ENCODE peak calls at places on chromosomes 5 and 9, in four cellular contexts. Z is HCT116, X is PC-3, M is IMR-90. I is an unnamed sample.

GRCh38 chr5:163790497-163790896 is 285.1 kb downstream of the MAT2B start:
- DNase-seq in Z (no peak), M (no peak), X (peak), I (no peak)

GRCh38 chr5:95983067-95983466 is 21.4 kb upstream of the ELL2 start:
- DNase-seq in X (no peak), M (no peak), Z (no peak), I (no peak)

GRCh38 chr5:168809218-168809617 is 230.1 kb upstream of the PANK3 start:
- DNase-seq in Z (no peak), X (no peak), M (no peak), I (no peak)

GRCh38 chr5:150219142-150219541 is 29.3 kb downstream of the SLC6A7 start:
- DNase-seq in M (peak), Z (no peak), X (no peak), I (no peak)

GRCh38 chr9:75229605-75230332 is 141.5 kb downstream of the OSTF1 start:
- DNase-seq in X (peak), M (no peak), Z (peak), I (peak)

GRCh38 chr9:17987174-17987573 is 408.3 kb downstream of the SH3GL2 start:
- DNase-seq in M (no peak), Z (no peak), X (no peak), I (no peak)

GRCh38 chr5:26761040-26761439 is 277.3 kb downstream of the CDH9 start:
- DNase-seq in M (no peak), Z (no peak), X (no peak), I (no peak)

GRCh38 chr5:62506659-62507460 is 71.8 kb upstream of the LRRC70 start:
- DNase-seq in X (no peak), M (no peak), Z (no peak), I (no peak)

GRCh38 chr5:151772029-151772867 is 494 bp downstream of the G3BP1 start:
- DNase-seq in Z (no peak), M (no peak), X (no peak), I (peak)

GRCh38 chr5:55994502-55994997 is at the start of gene IL6ST:
- DNase-seq in X (peak), Z (no peak), M (peak), I (peak)

GRCh38 chr5:150058480-150059126 is 27.8 kb downstream of the CSF1R start:
- DNase-seq in X (peak), Z (no peak), M (peak), I (peak)

GRCh38 chr5:39543335-39543734 is 118.6 kb upstream of the DAB2 start:
- DNase-seq in Z (no peak), M (peak), X (no peak), I (peak)

GRCh38 chr5:135578685-135579341 is at the start of gene CXCL14:
- DNase-seq in X (no peak), Z (no peak), M (peak), I (peak)

GRCh38 chr9:73577867-73578266 is 426.2 kb downstream of the ANXA1 start:
- DNase-seq in X (peak), M (no peak), Z (no peak), I (peak)

GRCh38 chr5:54917323-54917722 is 68.1 kb downstream of the ESM1 start:
- DNase-seq in X (no peak), Z (no peak), M (no peak), I (no peak)

GRCh38 chr5:61538722-61539501 is 206.9 kb downstream of the ZSWIM6 start:
- DNase-seq in X (peak), Z (no peak), M (no peak), I (no peak)

GRCh38 chr5:105475401-105475800 is 1912.8 kb upstream of the NUDT12 start:
- DNase-seq in M (no peak), Z (no peak), X (no peak), I (no peak)

GRCh38 chr9:112174965-112175795 is at the start of gene SUSD1:
- DNase-seq in M (no peak), Z (no peak), X (no peak), I (no peak)

GRCh38 chr5:149062371-149063016 is 368 bp downstream of the SH3TC2 start:
- DNase-seq in Z (peak), M (peak), X (peak), I (peak)

GRCh38 chr5:83077662-83078261 is 415 bp downstream of the XRCC4 start:
- DNase-seq in X (no peak), Z (no peak), M (peak), I (peak)

GRCh38 chr9:101254733-101255473 is 129.9 kb downstream of the BAAT start:
- DNase-seq in M (no peak), X (no peak), Z (no peak), I (no peak)

GRCh38 chr5:176912115-176912514 is 13.0 kb upstream of the HK3 start:
- DNase-seq in M (peak), X (no peak), Z (no peak), I (no peak)

GRCh38 chr5:9774472-9775079 is 144.4 kb upstream of the TAS2R1 start:
- DNase-seq in M (peak), X (peak), Z (no peak), I (peak)

GRCh38 chr5:112388739-112389138 is 30.3 kb downstream of the EPB41L4A start:
- DNase-seq in M (no peak), X (no peak), Z (no peak), I (no peak)

GRCh38 chr5:126499742-126500396 is 76.7 kb downstream of the GRAMD2B start:
- DNase-seq in M (no peak), Z (peak), X (peak), I (no peak)

GRCh38 chr5:59380350-59380951 is 513.1 kb downstream of the PDE4D start:
- DNase-seq in M (peak), X (peak), Z (peak), I (peak)

GRCh38 chr9:71783120-71783523 is 14.8 kb upstream of the CEMIP2 start:
- DNase-seq in M (peak), X (peak), Z (no peak), I (no peak)

GRCh38 chr5:178434851-178435250 is 155.3 kb downstream of the COL23A1 start:
- DNase-seq in X (no peak), M (no peak), Z (no peak), I (no peak)

GRCh38 chr5:175746851-175747250 is 89.0 kb downstream of the HRH2 start:
- DNase-seq in X (peak), Z (peak), M (peak), I (no peak)

GRCh38 chr5:170681013-170681433 is 102.5 kb upstream of the GABRP start:
- DNase-seq in Z (no peak), X (peak), M (peak), I (peak)

DNA sequence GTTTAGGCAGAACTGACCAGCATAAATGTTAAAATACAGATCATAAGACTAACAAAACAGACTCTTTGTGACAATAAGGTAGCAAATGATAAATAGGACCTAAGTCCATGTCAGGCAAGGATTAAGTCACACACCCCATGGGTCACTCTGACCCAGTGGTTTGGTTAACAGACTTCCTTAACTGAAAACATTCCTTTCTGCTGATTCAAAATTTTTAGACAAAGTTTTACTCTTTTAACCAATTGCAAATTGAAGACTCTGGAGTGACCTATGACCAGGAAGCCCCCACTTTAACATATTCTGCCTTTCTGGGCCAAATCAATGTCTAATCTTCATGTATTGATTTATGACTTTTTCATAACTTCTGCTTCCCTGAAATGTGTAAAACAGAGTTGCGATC is 4.9 kb upstream of the NXNL2 start:
- DNase-seq in M (peak), X (peak), Z (no peak), I (peak)
- H2AFZ ChIP-seq in M (no peak), X (no peak), Z (no peak), I (peak)

DNA sequence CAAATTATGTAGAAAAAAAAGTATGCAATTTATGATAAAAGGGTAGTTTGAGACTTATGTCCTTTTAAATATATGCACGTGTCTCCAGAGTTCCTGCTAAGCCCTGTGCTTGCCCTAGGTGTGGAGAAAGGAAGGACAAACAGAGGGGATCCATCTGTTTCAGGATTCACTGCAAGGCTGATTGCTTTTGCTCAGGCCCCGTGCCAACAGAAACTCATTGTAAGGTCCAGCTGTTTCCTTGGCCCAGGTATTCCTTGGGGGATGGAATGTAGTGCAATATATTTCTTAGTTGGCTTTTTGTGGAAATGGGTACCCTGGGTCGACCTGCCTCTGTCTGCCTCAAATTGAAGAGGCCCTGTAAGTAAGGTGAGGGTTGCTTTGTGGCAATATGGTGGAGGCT is 268.6 kb upstream of the CLINT1 start:
- DNase-seq in M (no peak), X (no peak), Z (no peak), I (no peak)
- H3K9ac ChIP-seq in M (no peak), X (no peak), Z (no peak), I (no peak)

DNA sequence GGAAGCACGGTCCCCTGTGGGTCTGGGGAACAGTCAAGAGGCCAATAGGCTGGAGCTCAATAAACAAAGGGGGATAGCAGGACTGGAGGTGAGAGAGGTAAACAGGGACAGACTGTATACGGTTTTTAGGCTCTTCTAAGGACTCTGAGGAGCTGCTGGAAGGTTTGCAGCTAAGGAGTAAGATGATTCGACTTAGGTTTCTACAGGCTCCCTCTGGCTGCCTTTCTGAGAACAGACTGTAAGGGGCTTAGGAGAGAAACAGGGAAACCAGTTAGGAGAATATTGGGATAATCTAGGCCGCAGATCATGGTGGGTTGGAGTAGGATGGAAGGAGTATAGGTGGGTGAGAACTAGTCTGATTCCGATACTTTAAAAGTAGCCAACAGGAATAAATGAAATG is 10.4 kb downstream of the CDK5RAP2 start:
- DNase-seq in M (peak), X (no peak), Z (no peak), I (no peak)
- TF ChIP-seq CTCF in M (no peak), X (no peak), Z (no peak), I (no peak)

DNA sequence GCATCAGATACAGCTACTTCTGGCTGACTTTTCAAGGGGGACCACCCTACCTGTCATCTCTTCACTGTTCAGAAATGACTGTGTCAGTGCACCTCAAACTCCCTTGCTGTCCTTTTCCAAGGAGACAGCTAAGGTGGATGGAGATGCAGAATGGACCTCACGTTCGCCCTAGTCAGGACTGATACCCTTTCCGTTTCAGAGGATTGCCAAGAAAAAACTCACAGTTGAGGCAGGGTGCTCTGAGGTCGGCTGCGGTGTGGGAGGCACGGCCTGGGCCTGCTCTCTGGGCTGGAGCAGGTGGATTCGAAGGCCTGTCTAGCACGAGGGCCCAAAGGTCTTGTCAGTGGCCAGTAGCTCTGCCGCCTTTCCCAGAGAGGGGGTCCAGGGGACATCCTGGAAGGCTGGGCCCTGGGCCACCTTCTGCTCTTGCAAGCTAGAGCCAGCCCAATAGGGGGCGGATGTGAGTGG is 2.2 kb upstream of the MSMP start:
- DNase-seq in X (peak), M (no peak), Z (peak), I (no peak)
- H2AFZ ChIP-seq in X (peak), M (peak), Z (no peak), I (no peak)

GRCh38 chr5:911601-912000 is 18.9 kb downstream of the TRIP13 start:
- DNase-seq in M (peak), X (peak), Z (peak), I (peak)
- H3K9ac ChIP-seq in M (no peak), X (peak), Z (peak), I (peak)

I was measured in astrocyte.